ENCODE peak calls at places on chromosomes 7 and 10, in seven cellular contexts. H, Z, E, Q, I, X and T are unnamed samples.

GRCh38 chr10:61176428-61176827 is 232.4 kb upstream of the RHOBTB1 start:
- DNase-seq in H (no peak), Z (no peak), E (no peak), Q (no peak), I (no peak), X (no peak), T (no peak)

GRCh38 chr10:61749271-61749670 is 86.5 kb downstream of the CABCOCO1 start:
- DNase-seq in H (no peak), Z (no peak), E (no peak), Q (no peak), I (no peak), X (no peak), T (no peak)

GRCh38 chr10:103500481-103500880 is 7.0 kb downstream of the NEURL1 start:
- DNase-seq in H (no peak), Z (no peak), E (no peak), Q (no peak), I (no peak), X (no peak), T (no peak)

GRCh38 chr7:130897515-130898419 is 163.8 kb upstream of the KLF14 start:
- DNase-seq in H (no peak), Z (peak; percentile 47), E (no peak), Q (no peak), I (no peak), X (no peak), T (no peak)

GRCh38 chr7:1584700-1585099 is 14.9 kb upstream of the PSMG3 start:
- DNase-seq in H (no peak), Z (no peak), E (no peak), Q (no peak), I (no peak), X (no peak), T (no peak)

GRCh38 chr7:124688991-124689390 is 76.6 kb downstream of the GPR37 start:
- DNase-seq in H (no peak), Z (peak; percentile 0), E (no peak), Q (no peak), I (no peak), X (no peak), T (no peak)

GRCh38 chr10:54125098-54125747 is 675.8 kb downstream of the PCDH15 start:
- DNase-seq in H (no peak), Z (no peak), E (no peak), Q (no peak), I (no peak), X (no peak), T (no peak)

GRCh38 chr7:112869111-112869774 is 79.0 kb upstream of the TMEM168 start:
- DNase-seq in H (peak; percentile 9), Z (peak; percentile 53), E (peak; percentile 45), Q (no peak), I (no peak), X (peak; percentile 41), T (peak; percentile 41)

GRCh38 chr10:132110713-132111112 is 45.0 kb downstream of the JAKMIP3 start:
- DNase-seq in H (no peak), Z (no peak), E (no peak), Q (no peak), I (no peak), X (no peak), T (no peak)

GRCh38 chr10:24355289-24355688 is 146.4 kb downstream of the KIAA1217 start:
- DNase-seq in H (no peak), Z (no peak), E (no peak), Q (no peak), I (no peak), X (no peak), T (no peak)

GRCh38 chr7:83502636-83503035 is 146.3 kb downstream of the SEMA3E start:
- DNase-seq in H (no peak), Z (no peak), E (no peak), Q (no peak), I (no peak), X (no peak), T (no peak)

GRCh38 chr7:13989138-13989943 is at the start of gene ETV1:
- DNase-seq in H (no peak), Z (peak; percentile 90), E (peak; percentile 5), Q (peak; percentile 78), I (peak; percentile 46), X (no peak), T (no peak)

GRCh38 chr7:143229054-143229790 is 7.4 kb downstream of the TAS2R40 start:
- DNase-seq in H (no peak), Z (peak; percentile 23), E (no peak), Q (no peak), I (no peak), X (no peak), T (no peak)

GRCh38 chr7:83562289-83562688 is 86.7 kb downstream of the SEMA3E start:
- DNase-seq in H (no peak), Z (no peak), E (no peak), Q (no peak), I (no peak), X (no peak), T (no peak)

GRCh38 chr10:29266641-29267040 is 22.2 kb upstream of the LYZL1 start:
- DNase-seq in H (no peak), Z (peak; percentile 37), E (no peak), Q (no peak), I (no peak), X (no peak), T (no peak)

GRCh38 chr7:27157717-27158431 is 1.4 kb upstream of the HOXA7 start:
- DNase-seq in H (no peak), Z (no peak), E (no peak), Q (no peak), I (no peak), X (no peak), T (no peak)

GRCh38 chr10:80463868-80464267 is 9.8 kb downstream of the TSPAN14 start:
- DNase-seq in H (no peak), Z (no peak), E (no peak), Q (no peak), I (no peak), X (no peak), T (no peak)

GRCh38 chr10:80466724-80467326 is 12.7 kb downstream of the TSPAN14 start:
- DNase-seq in H (no peak), Z (no peak), E (no peak), Q (no peak), I (no peak), X (no peak), T (no peak)

GRCh38 chr10:80462986-80463741 is 9.1 kb downstream of the TSPAN14 start:
- DNase-seq in H (no peak), Z (peak; percentile 73), E (no peak), Q (no peak), I (no peak), X (no peak), T (peak; percentile 45)

GRCh38 chr10:80465839-80466590 is 11.9 kb downstream of the TSPAN14 start:
- DNase-seq in H (peak; percentile 43), Z (no peak), E (peak; percentile 68), Q (no peak), I (no peak), X (no peak), T (no peak)

GRCh38 chr10:80464557-80465466 is 10.7 kb downstream of the TSPAN14 start:
- DNase-seq in H (no peak), Z (peak; percentile 63), E (no peak), Q (no peak), I (peak; percentile 35), X (no peak), T (no peak)
- H3K4me3 ChIP-seq in H (peak overlapping the region; percentile 20), Z (no peak overlapping the region), E (peak overlapping the region; percentile 53), Q (peak overlapping the region; percentile 12), I (peak overlapping the region; percentile 45), X (no peak overlapping the region), T (peak overlapping the region; percentile 57)

DNA sequence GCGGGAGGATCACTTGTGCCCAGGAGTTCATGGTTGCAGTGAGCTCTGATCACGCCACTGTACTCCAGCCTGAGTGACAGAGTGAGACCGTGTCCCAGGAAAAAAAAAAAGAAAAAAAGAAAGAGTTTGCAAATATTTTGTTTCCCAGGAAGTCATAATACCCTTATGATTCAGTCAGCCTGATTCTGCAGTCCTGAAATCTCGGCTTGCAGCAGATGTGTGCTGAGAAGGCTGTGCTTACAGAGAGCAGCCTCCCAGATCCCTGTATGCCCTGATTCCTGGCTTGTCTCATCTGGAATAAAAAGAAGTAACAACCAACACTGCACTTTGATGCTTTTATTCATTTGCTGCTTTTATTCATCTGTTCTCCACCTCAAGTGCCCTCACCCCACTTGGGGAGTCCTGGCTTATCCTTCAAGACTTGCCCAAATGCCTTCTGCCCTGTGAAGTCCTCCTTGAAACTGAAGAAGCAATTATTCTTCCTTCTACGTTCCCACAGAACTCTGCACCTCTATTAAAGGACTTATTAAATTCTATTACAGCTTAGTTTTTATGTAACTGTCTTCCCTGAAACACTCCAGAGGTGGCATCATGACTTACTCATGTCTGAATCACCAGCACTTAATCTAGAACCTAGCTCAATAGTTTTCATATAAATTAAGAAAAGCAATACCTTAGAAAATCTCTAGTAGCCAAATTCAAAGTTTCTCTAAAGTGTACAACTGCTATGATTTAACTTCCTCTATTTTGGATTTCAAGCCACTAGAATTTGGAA is 27.7 kb upstream of the BPGM start:
- DNase-seq in H (no peak), Z (peak; percentile 88), E (no peak), Q (no peak), I (no peak), X (no peak), T (no peak)
- H3K4me1 ChIP-seq in H (no peaks in the 10 kb centered on the region), Z (peaks cover 40% of the 10 kb centered on the region), E (no peaks in the 10 kb centered on the region), Q (no peaks in the 10 kb centered on the region), I (no peaks in the 10 kb centered on the region), X (peaks cover 3% of the 10 kb centered on the region), T (no peaks in the 10 kb centered on the region)

DNA sequence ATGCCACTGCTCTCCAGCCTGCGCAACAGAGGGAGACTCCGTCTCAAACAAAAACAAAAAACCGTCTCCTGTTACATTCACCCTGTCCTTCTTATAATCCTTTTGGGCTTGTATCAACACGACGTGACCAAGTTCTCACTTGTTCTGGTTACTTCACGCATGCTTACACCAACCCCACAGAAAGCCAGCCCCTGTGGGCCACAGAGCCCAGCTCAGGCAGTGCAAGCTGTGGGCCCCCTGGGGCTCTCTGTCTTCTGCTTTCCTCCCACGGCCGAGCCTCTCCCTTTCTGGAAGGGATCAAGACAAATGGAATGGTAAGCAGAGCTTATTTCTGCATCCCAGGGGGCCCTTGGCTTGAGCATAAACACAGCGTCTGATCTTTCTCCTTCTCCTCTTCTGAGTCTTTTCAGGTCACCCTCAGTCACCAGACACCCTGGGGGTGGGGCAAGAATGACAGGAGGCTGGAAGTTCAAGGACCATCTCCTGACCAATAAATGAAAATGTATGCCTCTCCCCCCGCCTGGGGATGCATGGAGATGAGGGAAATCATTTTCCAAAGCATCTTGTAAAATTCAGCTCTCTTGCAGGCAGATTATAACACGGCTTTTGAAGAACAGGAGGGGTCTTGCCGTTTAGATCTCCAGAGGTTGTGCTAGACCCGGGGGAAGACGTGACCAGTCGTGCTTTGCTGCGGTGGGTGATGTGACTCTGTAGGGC is 19.0 kb upstream of the TRIM56 start:
- DNase-seq in H (no peak), Z (no peak), E (no peak), Q (no peak), I (no peak), X (no peak), T (no peak)
- H3K27me3 ChIP-seq in H (peaks cover 9% of the 10 kb centered on the region), Z (peaks cover 36% of the 10 kb centered on the region), E (peaks cover 6% of the 10 kb centered on the region), Q (peaks cover 22% of the 10 kb centered on the region), I (no peaks in the 10 kb centered on the region), X (no peaks in the 10 kb centered on the region), T (no peaks in the 10 kb centered on the region)

DNA sequence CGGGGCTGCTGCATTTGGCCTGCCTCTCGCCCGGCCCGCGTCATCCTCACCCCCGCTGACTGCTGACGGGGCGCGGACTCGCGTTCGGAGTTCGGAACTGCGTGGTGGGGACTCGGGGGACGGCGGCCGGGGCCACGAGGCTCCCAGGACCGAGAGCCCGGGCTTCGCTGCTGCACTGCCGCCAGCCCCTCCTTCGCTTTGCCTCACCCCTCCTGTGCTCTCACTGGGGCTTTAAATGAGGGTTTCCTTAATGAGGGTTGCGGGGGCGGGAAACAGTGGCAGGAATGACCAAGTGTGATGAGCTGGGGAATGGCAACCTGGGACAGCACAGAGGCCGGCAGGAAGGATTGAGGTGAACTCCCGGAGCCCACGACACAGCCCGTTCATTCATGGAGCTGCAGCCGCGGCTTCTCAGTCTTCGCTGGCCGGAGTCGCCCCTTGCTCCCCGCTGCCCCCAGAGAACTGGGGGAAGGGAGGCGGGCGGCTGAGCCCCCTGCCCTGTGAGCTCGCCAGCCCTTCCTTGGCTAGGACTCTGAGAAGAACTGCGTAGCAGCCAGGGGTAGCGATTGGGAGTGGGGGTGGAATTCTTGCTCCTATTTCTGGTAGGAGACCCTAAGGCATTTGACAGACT is 1.5 kb upstream of the LRRC4 start:
- DNase-seq in H (no peak), Z (peak; percentile 78), E (peak; percentile 6), Q (peak; percentile 69), I (peak; percentile 43), X (no peak), T (no peak)
- H3K4me3 ChIP-seq in H (no peak overlapping the region), Z (peak overlapping the region; percentile 76), E (no peak overlapping the region), Q (peak overlapping the region; percentile 56), I (peak overlapping the region; percentile 65), X (no peak overlapping the region), T (no peak overlapping the region)